ENCODE peak calls at places on chromosomes 16 and 17, in six cellular contexts. C is HCT116, W is Panc1, T is HepG2, N is GM12878, X is K562. H is an unnamed sample.

GRCh38 chr16:69532761-69533459 is 32.9 kb upstream of the NFAT5 start:
- ATAC-seq in C (peak; percentile 7), T (peak; percentile 54), N (no peak), W (no peak), X (peak; percentile 17), H (no peak)

GRCh38 chr17:66920426-66920825 is 44.1 kb upstream of the CACNG4 start:
- ATAC-seq in N (no peak), W (no peak), C (no peak), X (no peak), T (no peak), H (no peak)

GRCh38 chr16:54312502-54312991 is 26.0 kb upstream of the IRX3 start:
- ATAC-seq in X (no peak), C (no peak), N (no peak), T (no peak), W (no peak), H (no peak)

GRCh38 chr17:70254735-70255460 is 85.6 kb downstream of the KCNJ2 start:
- ATAC-seq in X (no peak), T (no peak), N (no peak), C (no peak), W (no peak), H (no peak)

GRCh38 chr17:68294196-68294555 is 2.9 kb downstream of the ARSG start:
- ATAC-seq in W (no peak), T (no peak), X (no peak), N (no peak), C (no peak), H (no peak)

GRCh38 chr17:83103200-83103937 is 24.0 kb downstream of the METRNL start:
- ATAC-seq in T (no peak), W (peak; percentile 50), N (no peak), C (peak; percentile 65), X (peak; percentile 80), H (no peak)

GRCh38 chr16:3873482-3874173 is 6.9 kb downstream of the CREBBP start:
- ATAC-seq in W (no peak), X (peak; percentile 72), T (no peak), N (no peak), C (no peak), H (no peak)

GRCh38 chr16:46996391-46996790 is 22.9 kb upstream of the DNAJA2 start:
- ATAC-seq in C (no peak), T (no peak), N (peak; percentile 88), W (no peak), X (no peak), H (no peak)

GRCh38 chr17:29078183-29079045 is 35.5 kb downstream of the PIPOX start:
- ATAC-seq in N (no peak), X (no peak), W (no peak), C (peak; percentile 54), T (no peak), H (no peak)

GRCh38 chr16:30510392-30510938 is 15.9 kb downstream of the ZNF768 start:
- ATAC-seq in N (no peak), W (no peak), X (no peak), C (no peak), T (peak; percentile 20), H (no peak)

GRCh38 chr17:17141860-17142552 is 64.1 kb downstream of the PLD6 start:
- ATAC-seq in C (peak; percentile 53), X (peak; percentile 92), W (no peak), N (peak; percentile 62), T (peak; percentile 27), H (peak; percentile 59)

GRCh38 chr16:14148569-14148968 is 77.5 kb downstream of the MRTFB start:
- ATAC-seq in X (no peak), T (no peak), W (peak; percentile 70), C (no peak), N (no peak), H (no peak)

GRCh38 chr17:68204736-68205135 is 43.1 kb upstream of the AMZ2 start:
- ATAC-seq in C (peak; percentile 18), T (no peak), W (no peak), X (peak; percentile 15), N (no peak), H (no peak)

GRCh38 chr16:22235839-22236745 is 30.0 kb downstream of the EEF2K start:
- ATAC-seq in X (no peak), C (no peak), W (no peak), N (no peak), T (no peak), H (peak; percentile 82)

GRCh38 chr17:74922694-74923537 is at the start of gene USH1G:
- ATAC-seq in N (peak; percentile 61), X (peak; percentile 80), C (peak; percentile 72), W (peak; percentile 26), T (peak; percentile 20), H (peak; percentile 6)

GRCh38 chr17:71399649-71400048 is 721.2 kb upstream of the SOX9 start:
- ATAC-seq in X (no peak), T (no peak), C (no peak), W (no peak), N (no peak), H (no peak)

GRCh38 chr17:40727447-40728231 is 24.1 kb upstream of the KRT24 start:
- ATAC-seq in W (no peak), C (no peak), N (peak; percentile 99), X (no peak), T (no peak), H (no peak)

GRCh38 chr17:34314279-34314678 is 5.0 kb upstream of the CCL8 start:
- ATAC-seq in N (no peak), C (no peak), X (no peak), W (no peak), T (no peak), H (peak; percentile 64)

GRCh38 chr17:44331249-44331760 is 6.7 kb upstream of the SLC25A39 start:
- ATAC-seq in T (peak; percentile 25), C (peak; percentile 63), N (peak; percentile 72), W (peak; percentile 71), X (peak; percentile 64), H (no peak)

GRCh38 chr16:23847938-23848337 is 12.2 kb downstream of the PRKCB start:
- ATAC-seq in C (no peak), W (no peak), N (peak; percentile 60), X (peak; percentile 89), T (no peak), H (no peak)

GRCh38 chr16:65117701-65118448 is 4.0 kb downstream of the CDH11 start:
- ATAC-seq in X (peak; percentile 80), C (no peak), N (peak; percentile 88), T (peak; percentile 91), W (peak; percentile 85), H (peak; percentile 45)

GRCh38 chr17:63843387-63844292 is 1.2 kb upstream of the SMARCD2 start:
- ATAC-seq in N (peak; percentile 59), X (peak; percentile 1), W (no peak), T (no peak), C (peak; percentile 3), H (peak; percentile 9)

GRCh38 chr16:86314402-86315025 is 195.8 kb upstream of the FOXF1 start:
- ATAC-seq in N (no peak), C (no peak), W (no peak), T (no peak), X (no peak), H (no peak)

GRCh38 chr16:21260870-21261791 is 17.0 kb downstream of the CRYM start:
- ATAC-seq in W (peak; percentile 51), X (peak; percentile 97), T (peak; percentile 93), N (peak; percentile 47), C (peak; percentile 95), H (no peak)

GRCh38 chr16:22388101-22388644 is 13.8 kb upstream of the CDR2 start:
- ATAC-seq in W (no peak), C (no peak), T (no peak), X (peak; percentile 65), N (no peak), H (no peak)

GRCh38 chr16:720507-720989 is 398 bp upstream of the ANTKMT start:
- ATAC-seq in T (peak; percentile 8), N (peak; percentile 61), C (peak; percentile 47), X (peak; percentile 57), W (peak; percentile 43), H (peak; percentile 11)

GRCh38 chr16:47317465-47318240 is 143.2 kb downstream of the ITFG1 start:
- ATAC-seq in W (no peak), N (peak; percentile 75), T (no peak), X (no peak), C (no peak), H (no peak)

GRCh38 chr16:28300327-28300726 is 8.0 kb downstream of the SBK1 start:
- ATAC-seq in T (no peak), C (no peak), W (no peak), N (no peak), X (no peak), H (no peak)

GRCh38 chr16:88813396-88814143 is 1.8 kb upstream of the APRT start:
- ATAC-seq in N (no peak), C (no peak), T (no peak), W (no peak), X (no peak), H (no peak)
- TF ChIP-seq POLR2AphosphoS5 in N (no peak), C (peak; percentile 9), T (no peak), W (peak; percentile 33), X (no peak), H (no peak)

GRCh38 chr16:11250786-11251524 is 5.0 kb downstream of the SOCS1 start:
- ATAC-seq in W (no peak), X (no peak), N (no peak), C (no peak), T (peak; percentile 2), H (no peak)
- H3K4me1 ChIP-seq in W (peaks cover 8% of the 10 kb centered on the region), X (peaks cover 30% of the 10 kb centered on the region), N (peaks cover 23% of the 10 kb centered on the region), C (peaks cover 2% of the 10 kb centered on the region), T (peaks cover 59% of the 10 kb centered on the region), H (no peaks in the 10 kb centered on the region)

DNA sequence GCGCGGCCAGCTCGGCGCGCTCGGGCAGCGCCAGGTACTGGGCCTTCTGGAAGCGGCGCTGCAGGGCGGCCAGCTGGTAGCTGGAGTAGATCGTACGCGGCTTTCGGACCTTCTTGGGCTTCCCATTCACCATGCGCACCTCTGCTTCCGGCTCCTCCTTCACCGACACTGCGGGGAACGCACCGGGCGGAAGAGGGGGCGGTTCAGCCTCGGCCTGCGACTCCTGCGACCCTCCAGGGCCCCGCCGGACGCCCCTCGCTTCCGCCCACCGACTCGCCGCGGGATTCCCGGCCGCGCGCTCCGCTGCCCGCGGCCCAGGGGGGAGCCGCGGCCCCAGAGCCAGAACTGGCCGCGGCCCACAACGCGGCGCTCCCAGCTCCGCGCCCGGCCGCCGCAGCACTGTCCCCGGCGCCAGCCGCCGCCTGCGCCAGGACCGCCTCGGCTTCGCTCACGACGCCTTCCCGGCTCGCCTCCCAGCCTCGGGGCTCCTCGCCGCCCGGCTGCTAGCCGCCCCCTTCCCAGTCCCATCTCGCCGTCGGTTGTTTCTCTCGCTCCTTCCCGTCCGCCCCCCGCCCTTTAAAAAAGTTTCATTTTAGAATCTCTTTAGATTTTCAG is 1.5 kb downstream of the DLX3 start:
- ATAC-seq in X (no peak), T (peak; percentile 49), N (no peak), C (no peak), W (peak; percentile 49), H (peak; percentile 52)
- TF ChIP-seq POLR2AphosphoS5 in X (no peak), T (no peak), N (no peak), C (no peak), W (no peak), H (no peak)

GRCh38 chr17:6603746-6604325 is 36.7 kb downstream of the KIAA0753 start:
- ATAC-seq in W (no peak), X (no peak), T (no peak), N (no peak), C (no peak), H (no peak)

GRCh38 chr17:6611231-6611630 is 29.3 kb downstream of the KIAA0753 start:
- ATAC-seq in T (no peak), C (no peak), W (no peak), N (no peak), X (no peak), H (no peak)

GRCh38 chr17:6605142-6605541 is 35.4 kb downstream of the KIAA0753 start:
- ATAC-seq in W (no peak), N (no peak), X (no peak), C (no peak), T (no peak), H (no peak)

GRCh38 chr17:6610011-6610410 is 30.5 kb downstream of the KIAA0753 start:
- ATAC-seq in T (no peak), X (no peak), W (no peak), C (no peak), N (no peak), H (no peak)

GRCh38 chr17:6608321-6608720 is 32.2 kb downstream of the KIAA0753 start:
- ATAC-seq in N (no peak), T (no peak), C (peak; percentile 94), W (no peak), X (no peak), H (no peak)
- H3K4me1 ChIP-seq in N (no peaks in the 10 kb centered on the region), T (no peaks in the 10 kb centered on the region), C (peaks cover 11% of the 10 kb centered on the region), W (no peaks in the 10 kb centered on the region), X (no peaks in the 10 kb centered on the region), H (no peaks in the 10 kb centered on the region)

H was measured in gastroesophageal sphincter.